ENCODE peak calls at places on chromosomes 16 and 17, in eight cellular contexts. One of them, this sample, is unnamed.

GRCh38 chr17:41287050-41287449 is 11.6 kb downstream of the KRTAP9-7 start:
- ATAC-seq in activated CD8-positive, alpha-beta memory T cell treated with anti-CD3 and anti-CD28 coated beads, Interleukin-2, amount 10 ng/mL, durations not matched to agents 7 days and 5 days: no peak
- ATAC-seq in upper lobe of left lung: no peak
- ATAC-seq in memory B cell: no peak
- ATAC-seq in stimulated activated naive CD8-positive, alpha-beta T cell treated with anti-CD3 and anti-CD28 coated beads, Interleukin-15, Interleukin-2, amounts not matched to agents 100 U/mL and 50 U/mL, for 24 hours: no peak
- ATAC-seq in left cardiac atrium: no peak
- ATAC-seq in heart right ventricle: no peak
- ATAC-seq in left ventricle myocardium superior: no peak
- ATAC-seq in this sample: no peak

GRCh38 chr16:1741553-1742165 is 29.7 kb downstream of the NME3 start:
- ATAC-seq in upper lobe of left lung: no peak
- ATAC-seq in heart right ventricle: no peak
- ATAC-seq in left ventricle myocardium superior: peak
- ATAC-seq in stimulated activated naive CD8-positive, alpha-beta T cell treated with anti-CD3 and anti-CD28 coated beads, Interleukin-15, Interleukin-2, amounts not matched to agents 100 U/mL and 50 U/mL, for 24 hours: no peak
- ATAC-seq in memory B cell: no peak
- ATAC-seq in activated CD8-positive, alpha-beta memory T cell treated with anti-CD3 and anti-CD28 coated beads, Interleukin-2, amount 10 ng/mL, durations not matched to agents 7 days and 5 days: no peak
- ATAC-seq in left cardiac atrium: no peak
- ATAC-seq in this sample: no peak

GRCh38 chr16:24118126-24118821 is 137.9 kb upstream of the CACNG3 start:
- ATAC-seq in memory B cell: no peak
- ATAC-seq in upper lobe of left lung: no peak
- ATAC-seq in heart right ventricle: peak
- ATAC-seq in stimulated activated naive CD8-positive, alpha-beta T cell treated with anti-CD3 and anti-CD28 coated beads, Interleukin-15, Interleukin-2, amounts not matched to agents 100 U/mL and 50 U/mL, for 24 hours: no peak
- ATAC-seq in left cardiac atrium: peak
- ATAC-seq in left ventricle myocardium superior: peak
- ATAC-seq in activated CD8-positive, alpha-beta memory T cell treated with anti-CD3 and anti-CD28 coated beads, Interleukin-2, amount 10 ng/mL, durations not matched to agents 7 days and 5 days: no peak
- ATAC-seq in this sample: no peak

GRCh38 chr17:332023-332422 is 20.6 kb downstream of the RPH3AL start:
- ATAC-seq in memory B cell: no peak
- ATAC-seq in heart right ventricle: peak
- ATAC-seq in left ventricle myocardium superior: peak
- ATAC-seq in stimulated activated naive CD8-positive, alpha-beta T cell treated with anti-CD3 and anti-CD28 coated beads, Interleukin-15, Interleukin-2, amounts not matched to agents 100 U/mL and 50 U/mL, for 24 hours: no peak
- ATAC-seq in upper lobe of left lung: no peak
- ATAC-seq in left cardiac atrium: no peak
- ATAC-seq in activated CD8-positive, alpha-beta memory T cell treated with anti-CD3 and anti-CD28 coated beads, Interleukin-2, amount 10 ng/mL, durations not matched to agents 7 days and 5 days: no peak
- ATAC-seq in this sample: no peak

GRCh38 chr16:57479422-57480126 is 6.7 kb downstream of the DOK4 start:
- ATAC-seq in stimulated activated naive CD8-positive, alpha-beta T cell treated with anti-CD3 and anti-CD28 coated beads, Interleukin-15, Interleukin-2, amounts not matched to agents 100 U/mL and 50 U/mL, for 24 hours: no peak
- ATAC-seq in upper lobe of left lung: peak
- ATAC-seq in heart right ventricle: peak
- ATAC-seq in left cardiac atrium: peak
- ATAC-seq in activated CD8-positive, alpha-beta memory T cell treated with anti-CD3 and anti-CD28 coated beads, Interleukin-2, amount 10 ng/mL, durations not matched to agents 7 days and 5 days: no peak
- ATAC-seq in memory B cell: no peak
- ATAC-seq in left ventricle myocardium superior: peak
- ATAC-seq in this sample: peak

GRCh38 chr17:14068542-14069250 is 608 bp upstream of the COX10 start:
- ATAC-seq in activated CD8-positive, alpha-beta memory T cell treated with anti-CD3 and anti-CD28 coated beads, Interleukin-2, amount 10 ng/mL, durations not matched to agents 7 days and 5 days: peak
- ATAC-seq in stimulated activated naive CD8-positive, alpha-beta T cell treated with anti-CD3 and anti-CD28 coated beads, Interleukin-15, Interleukin-2, amounts not matched to agents 100 U/mL and 50 U/mL, for 24 hours: peak
- ATAC-seq in heart right ventricle: no peak
- ATAC-seq in upper lobe of left lung: no peak
- ATAC-seq in memory B cell: peak
- ATAC-seq in left cardiac atrium: no peak
- ATAC-seq in left ventricle myocardium superior: no peak
- ATAC-seq in this sample: no peak

GRCh38 chr17:15496735-15497134 is 29.3 kb upstream of the CDRT4 start:
- ATAC-seq in memory B cell: no peak
- ATAC-seq in stimulated activated naive CD8-positive, alpha-beta T cell treated with anti-CD3 and anti-CD28 coated beads, Interleukin-15, Interleukin-2, amounts not matched to agents 100 U/mL and 50 U/mL, for 24 hours: no peak
- ATAC-seq in heart right ventricle: no peak
- ATAC-seq in left ventricle myocardium superior: peak
- ATAC-seq in upper lobe of left lung: no peak
- ATAC-seq in left cardiac atrium: peak
- ATAC-seq in activated CD8-positive, alpha-beta memory T cell treated with anti-CD3 and anti-CD28 coated beads, Interleukin-2, amount 10 ng/mL, durations not matched to agents 7 days and 5 days: no peak
- ATAC-seq in this sample: no peak

GRCh38 chr17:16878547-16879100 is 93.3 kb downstream of the TNFRSF13B start:
- ATAC-seq in heart right ventricle: no peak
- ATAC-seq in stimulated activated naive CD8-positive, alpha-beta T cell treated with anti-CD3 and anti-CD28 coated beads, Interleukin-15, Interleukin-2, amounts not matched to agents 100 U/mL and 50 U/mL, for 24 hours: no peak
- ATAC-seq in memory B cell: no peak
- ATAC-seq in left ventricle myocardium superior: no peak
- ATAC-seq in left cardiac atrium: no peak
- ATAC-seq in activated CD8-positive, alpha-beta memory T cell treated with anti-CD3 and anti-CD28 coated beads, Interleukin-2, amount 10 ng/mL, durations not matched to agents 7 days and 5 days: no peak
- ATAC-seq in upper lobe of left lung: no peak
- ATAC-seq in this sample: no peak

GRCh38 chr16:63808730-63809129 is 1313.1 kb downstream of the CDH11 start:
- ATAC-seq in stimulated activated naive CD8-positive, alpha-beta T cell treated with anti-CD3 and anti-CD28 coated beads, Interleukin-15, Interleukin-2, amounts not matched to agents 100 U/mL and 50 U/mL, for 24 hours: no peak
- ATAC-seq in memory B cell: no peak
- ATAC-seq in left ventricle myocardium superior: no peak
- ATAC-seq in left cardiac atrium: no peak
- ATAC-seq in upper lobe of left lung: no peak
- ATAC-seq in activated CD8-positive, alpha-beta memory T cell treated with anti-CD3 and anti-CD28 coated beads, Interleukin-2, amount 10 ng/mL, durations not matched to agents 7 days and 5 days: no peak
- ATAC-seq in heart right ventricle: no peak
- ATAC-seq in this sample: no peak

GRCh38 chr16:20911361-20911760 is 10.8 kb downstream of the LYRM1 start:
- ATAC-seq in heart right ventricle: no peak
- ATAC-seq in upper lobe of left lung: peak
- ATAC-seq in left ventricle myocardium superior: no peak
- ATAC-seq in left cardiac atrium: no peak
- ATAC-seq in memory B cell: no peak
- ATAC-seq in activated CD8-positive, alpha-beta memory T cell treated with anti-CD3 and anti-CD28 coated beads, Interleukin-2, amount 10 ng/mL, durations not matched to agents 7 days and 5 days: peak
- ATAC-seq in stimulated activated naive CD8-positive, alpha-beta T cell treated with anti-CD3 and anti-CD28 coated beads, Interleukin-15, Interleukin-2, amounts not matched to agents 100 U/mL and 50 U/mL, for 24 hours: peak
- ATAC-seq in this sample: no peak

GRCh38 chr16:20920799-20921198 is 20.2 kb downstream of the LYRM1 start:
- ATAC-seq in upper lobe of left lung: no peak
- ATAC-seq in left ventricle myocardium superior: no peak
- ATAC-seq in activated CD8-positive, alpha-beta memory T cell treated with anti-CD3 and anti-CD28 coated beads, Interleukin-2, amount 10 ng/mL, durations not matched to agents 7 days and 5 days: no peak
- ATAC-seq in memory B cell: no peak
- ATAC-seq in stimulated activated naive CD8-positive, alpha-beta T cell treated with anti-CD3 and anti-CD28 coated beads, Interleukin-15, Interleukin-2, amounts not matched to agents 100 U/mL and 50 U/mL, for 24 hours: no peak
- ATAC-seq in left cardiac atrium: no peak
- ATAC-seq in heart right ventricle: no peak
- ATAC-seq in this sample: no peak

GRCh38 chr17:18301081-18301480 is 13.7 kb downstream of the TOP3A start:
- ATAC-seq in activated CD8-positive, alpha-beta memory T cell treated with anti-CD3 and anti-CD28 coated beads, Interleukin-2, amount 10 ng/mL, durations not matched to agents 7 days and 5 days: no peak
- ATAC-seq in left ventricle myocardium superior: peak
- ATAC-seq in heart right ventricle: no peak
- ATAC-seq in upper lobe of left lung: peak
- ATAC-seq in memory B cell: no peak
- ATAC-seq in stimulated activated naive CD8-positive, alpha-beta T cell treated with anti-CD3 and anti-CD28 coated beads, Interleukin-15, Interleukin-2, amounts not matched to agents 100 U/mL and 50 U/mL, for 24 hours: no peak
- ATAC-seq in left cardiac atrium: no peak
- ATAC-seq in this sample: peak

This sample was measured in gastroesophageal sphincter.